ENCODE peak calls at places on chromosomes 2 and 18, in ten cellular contexts. Z is right lobe of liver, W is K562, T is GM12892, X is IMR-90, I is breast epithelium, E is uterus, H is sigmoid colon, F is endothelial cell of umbilical vein, A is tibial nerve. G is an unnamed sample.

GRCh38 chr2:84493494-84493893 is 22.8 kb upstream of the DNAH6 start:
- DNase-seq in A (no peak), X (peak; percentile 95), T (no peak), F (peak; percentile 60), Z (no peak), E (no peak), W (no peak), I (no peak), H (no peak), G (peak; percentile 51)

GRCh38 chr2:235940330-235940729 is 227.9 kb downstream of the GBX2 start:
- DNase-seq in Z (no peak), E (peak; percentile 42), H (peak; percentile 73), T (no peak), X (peak; percentile 97), F (no peak), A (no peak), I (no peak), W (peak; percentile 53), G (peak; percentile 95)

GRCh38 chr18:59873616-59874015 is 26.2 kb upstream of the PMAIP1 start:
- DNase-seq in Z (no peak), E (no peak), H (no peak), T (no peak), I (no peak), F (peak; percentile 64), W (no peak), A (no peak), X (peak; percentile 58), G (no peak)

GRCh38 chr18:37403100-37403781 is 162.4 kb downstream of the CELF4 start:
- DNase-seq in W (no peak), I (no peak), E (no peak), H (no peak), X (peak; percentile 86), F (no peak), Z (no peak), T (no peak), A (no peak), G (peak; percentile 20)

GRCh38 chr2:217231724-217232123 is 371.9 kb upstream of the TNP1 start:
- DNase-seq in Z (no peak), X (no peak), I (no peak), A (no peak), F (no peak), W (no peak), E (no peak), T (no peak), H (no peak), G (no peak)

GRCh38 chr2:16115881-16116830 is 175.8 kb downstream of the MYCN start:
- DNase-seq in Z (no peak), F (no peak), T (no peak), E (no peak), H (no peak), I (no peak), W (no peak), A (no peak), X (no peak), G (no peak)

GRCh38 chr18:72941001-72941400 is 73.2 kb upstream of the NETO1 start:
- DNase-seq in A (no peak), T (no peak), W (no peak), X (no peak), F (no peak), H (no peak), I (no peak), Z (no peak), E (no peak), G (no peak)

GRCh38 chr2:60053791-60054190 is 499.7 kb downstream of the BCL11A start:
- DNase-seq in W (no peak), T (no peak), F (no peak), Z (no peak), H (no peak), X (no peak), E (no peak), I (no peak), A (no peak), G (no peak)

GRCh38 chr2:239396881-239397681 is 3.7 kb downstream of the HDAC4 start:
- DNase-seq in A (no peak), T (no peak), X (no peak), H (peak; percentile 95), W (no peak), F (no peak), Z (no peak), I (no peak), E (peak; percentile 14), G (no peak)

GRCh38 chr18:79924814-79925655 is 26.4 kb downstream of the SLC66A2 start:
- DNase-seq in W (no peak), H (peak; percentile 62), F (no peak), A (no peak), X (no peak), Z (peak; percentile 50), I (peak; percentile 18), E (peak; percentile 63), T (no peak), G (no peak)

GRCh38 chr2:40809156-40809555 is 357.3 kb upstream of the SLC8A1 start:
- DNase-seq in F (no peak), E (no peak), I (no peak), X (no peak), A (no peak), H (no peak), T (no peak), Z (no peak), W (no peak), G (no peak)

GRCh38 chr2:118266086-118266485 is 177.8 kb downstream of the INSIG2 start:
- DNase-seq in F (no peak), I (no peak), A (no peak), E (no peak), H (no peak), Z (no peak), X (no peak), W (no peak), T (no peak), G (no peak)

GRCh38 chr2:196459539-196459938 is 180.0 kb upstream of the CCDC150 start:
- DNase-seq in X (peak; percentile 55), A (no peak), E (no peak), H (no peak), T (no peak), F (no peak), W (peak; percentile 6), I (no peak), Z (no peak), G (no peak)

GRCh38 chr2:216188268-216188850 is 79.2 kb downstream of the XRCC5 start:
- DNase-seq in T (no peak), W (peak; percentile 18), E (no peak), Z (no peak), A (no peak), I (no peak), X (no peak), F (peak; percentile 15), H (no peak), G (no peak)

GRCh38 chr2:121818546-121818945 is 63.1 kb downstream of the TSN start:
- DNase-seq in Z (no peak), F (no peak), E (no peak), T (no peak), A (no peak), I (no peak), W (no peak), X (no peak), H (no peak), G (no peak)

GRCh38 chr2:37856101-37856751 is 68.9 kb upstream of the RMDN2 start:
- DNase-seq in A (no peak), W (no peak), X (no peak), Z (no peak), E (no peak), F (no peak), T (no peak), H (peak; percentile 71), I (no peak), G (no peak)

GRCh38 chr2:236352761-236353593 is 88.8 kb upstream of the ASB18 start:
- DNase-seq in W (peak; percentile 16), X (peak; percentile 29), F (peak; percentile 44), I (no peak), E (no peak), A (peak; percentile 58), T (no peak), Z (no peak), H (no peak), G (peak; percentile 15)

GRCh38 chr2:172328103-172328835 is 99.1 kb upstream of the ITGA6 start:
- DNase-seq in I (no peak), E (no peak), T (no peak), Z (no peak), H (no peak), A (no peak), X (peak; percentile 19), F (no peak), W (no peak), G (no peak)

GRCh38 chr2:156115338-156115737 is 217.2 kb downstream of the NR4A2 start:
- DNase-seq in I (no peak), W (no peak), A (no peak), F (no peak), H (no peak), X (no peak), E (no peak), T (no peak), Z (no peak), G (no peak)

GRCh38 chr18:39854291-39854690 is 2100.7 kb upstream of the PIK3C3 start:
- DNase-seq in W (no peak), Z (no peak), X (no peak), T (no peak), F (no peak), A (no peak), E (no peak), I (no peak), H (no peak), G (no peak)
- TF ChIP-seq POLR2A in W (no peak), Z (no peak), X (no peak), T (no peak), F (no peak), A (no peak), E (no peak), I (no peak), H (no peak), G (no peak)

DNA sequence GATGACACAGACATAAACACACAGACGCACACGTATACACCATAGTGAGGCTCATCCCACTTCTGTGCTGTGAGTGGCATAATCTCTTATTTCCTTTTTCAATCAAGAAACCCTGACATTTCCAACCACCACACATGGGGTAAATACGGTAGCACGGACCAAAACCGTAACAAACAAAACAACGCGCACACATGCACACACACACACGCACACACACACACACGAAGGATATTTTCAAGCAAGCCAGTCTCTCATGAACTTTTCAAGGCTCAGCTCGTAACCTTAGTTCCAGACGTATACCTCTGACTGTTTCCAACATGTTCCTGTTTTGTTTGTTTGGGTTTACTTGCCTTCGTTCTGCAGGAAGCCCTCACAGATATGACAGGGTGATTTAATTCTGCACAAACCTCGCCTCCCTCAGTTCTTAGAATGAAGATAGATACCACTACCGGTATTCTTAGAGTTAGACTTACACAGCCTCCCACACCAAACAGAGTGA is 119.8 kb downstream of the BCL2 start:
- DNase-seq in W (no peak), I (no peak), F (no peak), A (no peak), H (no peak), T (no peak), E (no peak), Z (no peak), X (no peak), G (no peak)
- TF ChIP-seq POLR2A in W (no peak), I (no peak), F (no peak), A (no peak), H (no peak), T (no peak), E (no peak), Z (no peak), X (no peak), G (no peak)

GRCh38 chr2:178863856-178864620 is 56.8 kb upstream of the TTN start:
- DNase-seq in Z (no peak), T (no peak), W (no peak), H (peak; percentile 74), F (peak; percentile 62), A (no peak), X (no peak), E (peak; percentile 27), I (no peak), G (peak; percentile 16)
- TF ChIP-seq POLR2A in Z (no peak), T (no peak), W (no peak), H (no peak), F (no peak), A (no peak), X (no peak), E (no peak), I (no peak), G (no peak)

GRCh38 chr2:112053917-112054846 is 887 bp upstream of the TMEM87B start:
- DNase-seq in E (peak; percentile 98), F (peak; percentile 99), X (peak; percentile 92), Z (peak; percentile 99), I (peak; percentile 97), W (peak; percentile 85), A (peak; percentile 99), T (peak; percentile 76), H (peak; percentile 99), G (peak; percentile 83)
- TF ChIP-seq POLR2A in E (no peak), F (peak; percentile 73), X (no peak), Z (peak; percentile 65), I (no peak), W (peak; percentile 78), A (no peak), T (no peak), H (no peak), G (peak; percentile 29)